ENCODE peak calls at places on chromosome 5, in nine cellular contexts. A is RWPE1, Z is HepG2, S is GM06990, E is HCT116, W is A549, X is K562, C is epithelial cell of esophagus, L is omental fat pad. K is an unnamed sample.

GRCh38 chr5:165029471-165029870 is 1524.1 kb downstream of the MAT2B start:
- DNase-seq in W (no peak), E (no peak), C (peak), S (no peak), L (no peak), Z (peak), X (no peak), A (no peak), K (peak)

GRCh38 chr5:138149530-138149929 is 10.3 kb upstream of the NME5 start:
- DNase-seq in C (peak), W (no peak), E (no peak), S (no peak), Z (no peak), A (peak), L (no peak), X (no peak), K (no peak)

GRCh38 chr5:25991639-25992038 is 1046.7 kb downstream of the CDH9 start:
- DNase-seq in S (no peak), C (no peak), E (no peak), Z (no peak), W (no peak), A (no peak), X (no peak), L (no peak), K (no peak)

GRCh38 chr5:139733698-139734491 is 61.7 kb upstream of the PSD2 start:
- DNase-seq in A (no peak), S (no peak), E (no peak), X (no peak), Z (peak), W (no peak), C (no peak), L (no peak), K (peak)

GRCh38 chr5:116374434-116374852 is 200.2 kb downstream of the SEMA6A start:
- DNase-seq in A (no peak), W (no peak), X (no peak), L (no peak), E (no peak), Z (no peak), S (no peak), C (no peak), K (no peak)

GRCh38 chr5:176188085-176188484 is 50.1 kb upstream of the SIMC1 start:
- DNase-seq in C (no peak), X (no peak), W (no peak), A (no peak), E (no peak), L (no peak), S (no peak), Z (no peak), K (no peak)

GRCh38 chr5:179530069-179530998 is 20.0 kb upstream of the RUFY1 start:
- DNase-seq in L (no peak), E (no peak), A (no peak), S (peak), W (no peak), Z (no peak), C (no peak), X (peak), K (no peak)

GRCh38 chr5:108650997-108651396 is 96.7 kb upstream of the FER start:
- DNase-seq in A (peak), X (no peak), E (no peak), W (no peak), Z (no peak), L (no peak), S (no peak), C (peak), K (no peak)

GRCh38 chr5:178313316-178313715 is 80.7 kb upstream of the PHYKPL start:
- DNase-seq in Z (no peak), X (no peak), E (no peak), A (no peak), S (no peak), L (no peak), W (no peak), C (no peak), K (no peak)

GRCh38 chr5:172114875-172115422 is 73.1 kb downstream of the STK10 start:
- DNase-seq in X (no peak), L (no peak), C (no peak), Z (no peak), S (peak), W (no peak), A (no peak), E (no peak), K (no peak)

GRCh38 chr5:98798371-98798770 is 24.9 kb downstream of the RGMB start:
- DNase-seq in S (no peak), L (no peak), A (no peak), C (no peak), Z (no peak), E (no peak), W (no peak), X (no peak), K (no peak)

GRCh38 chr5:142644640-142645361 is 41.1 kb downstream of the FGF1 start:
- DNase-seq in X (no peak), S (no peak), W (peak), E (peak), A (peak), L (peak), C (peak), Z (no peak), K (peak)

GRCh38 chr5:134122530-134122929 is 8.0 kb downstream of the TCF7 start:
- DNase-seq in X (no peak), E (no peak), S (no peak), C (no peak), L (no peak), W (no peak), Z (no peak), A (no peak), K (no peak)

GRCh38 chr5:124963236-124963929 is 216.9 kb upstream of the ZNF608 start:
- DNase-seq in C (peak), A (peak), E (no peak), L (no peak), Z (peak), S (no peak), W (no peak), X (no peak), K (peak)

GRCh38 chr5:118637947-118638670 is 350.2 kb downstream of the DTWD2 start:
- DNase-seq in C (no peak), A (no peak), Z (no peak), L (no peak), W (no peak), E (no peak), S (no peak), X (no peak), K (no peak)

GRCh38 chr5:57434227-57434640 is 48.4 kb downstream of the ACTBL2 start:
- DNase-seq in Z (no peak), W (no peak), L (no peak), C (no peak), S (no peak), E (no peak), X (no peak), A (no peak), K (peak)

GRCh38 chr5:61301345-61301744 is 30.7 kb upstream of the ZSWIM6 start:
- DNase-seq in Z (no peak), A (no peak), S (no peak), X (no peak), L (no peak), E (no peak), C (no peak), W (no peak), K (no peak)

GRCh38 chr5:145718956-145719355 is 116.2 kb downstream of the PRELID2 start:
- DNase-seq in E (peak), W (peak), C (peak), Z (peak), X (no peak), A (peak), L (no peak), S (no peak), K (peak)

GRCh38 chr5:79076819-79077218 is 7.3 kb downstream of the BHMT2 start:
- DNase-seq in L (no peak), S (no peak), W (no peak), A (no peak), X (no peak), E (no peak), C (no peak), Z (no peak), K (no peak)

GRCh38 chr5:2892601-2893000 is 141.1 kb upstream of the IRX2 start:
- DNase-seq in Z (no peak), C (no peak), S (no peak), X (no peak), E (no peak), A (no peak), L (no peak), W (no peak), K (no peak)

GRCh38 chr5:178469011-178469974 is 120.9 kb downstream of the COL23A1 start:
- DNase-seq in W (no peak), S (no peak), A (no peak), E (no peak), L (no peak), C (no peak), X (no peak), Z (no peak), K (no peak)

GRCh38 chr5:157511656-157512644 is 51.9 kb downstream of the NIPAL4 start:
- DNase-seq in C (peak), X (peak), L (peak), W (peak), Z (peak), E (peak), A (peak), S (no peak), K (peak)

GRCh38 chr5:109844695-109845094 is 155.0 kb downstream of the MAN2A1 start:
- DNase-seq in C (peak), E (no peak), X (no peak), A (no peak), W (no peak), Z (no peak), S (no peak), L (no peak), K (no peak)

GRCh38 chr5:62167651-62168050 is 138.4 kb upstream of the KIF2A start:
- DNase-seq in W (no peak), A (peak), E (no peak), Z (no peak), C (peak), X (no peak), S (no peak), L (no peak), K (no peak)

GRCh38 chr5:45279109-45279508 is 417.1 kb downstream of the HCN1 start:
- DNase-seq in S (no peak), L (no peak), X (no peak), C (no peak), W (no peak), E (peak), A (no peak), Z (peak), K (no peak)

GRCh38 chr5:131196331-131196730 is 25.6 kb downstream of the LYRM7 start:
- DNase-seq in E (no peak), C (no peak), A (no peak), W (no peak), X (no peak), L (no peak), Z (no peak), S (no peak), K (no peak)

GRCh38 chr5:128925973-128926372 is 39.3 kb upstream of the SLC27A6 start:
- DNase-seq in W (no peak), X (no peak), Z (no peak), C (no peak), S (no peak), L (no peak), A (no peak), E (no peak), K (no peak)

GRCh38 chr5:39912880-39913279 is 488.1 kb upstream of the DAB2 start:
- DNase-seq in Z (no peak), W (no peak), E (no peak), A (no peak), X (no peak), C (no peak), L (no peak), S (no peak), K (no peak)

GRCh38 chr5:178428341-178429155 is 161.6 kb downstream of the COL23A1 start:
- DNase-seq in Z (no peak), C (peak), X (no peak), A (peak), E (no peak), L (no peak), S (no peak), W (no peak), K (no peak)

GRCh38 chr5:56735845-56736641 is 79.3 kb upstream of the MAP3K1 start:
- DNase-seq in W (no peak), Z (no peak), S (peak), E (no peak), A (no peak), L (no peak), X (no peak), C (no peak), K (no peak)

GRCh38 chr5:143977891-143978448 is 166.0 kb downstream of the HMHB1 start:
- DNase-seq in E (no peak), L (no peak), S (no peak), Z (no peak), C (peak), W (no peak), A (peak), X (no peak), K (peak)

GRCh38 chr5:101679816-101680215 is 616.3 kb downstream of the SLCO4C1 start:
- DNase-seq in A (no peak), E (no peak), C (peak), Z (no peak), L (no peak), W (no peak), S (no peak), X (no peak), K (no peak)

GRCh38 chr5:72604111-72604792 is 97.0 kb upstream of the ZNF366 start:
- DNase-seq in W (no peak), X (no peak), Z (no peak), E (no peak), L (no peak), A (no peak), C (peak), S (no peak), K (no peak)

GRCh38 chr5:149228610-149229297 is 42.9 kb upstream of the AFAP1L1 start:
- DNase-seq in S (no peak), Z (peak), A (peak), L (no peak), E (peak), W (peak), C (peak), X (peak), K (peak)

GRCh38 chr5:173371400-173371799 is 43.2 kb upstream of the STC2 start:
- DNase-seq in X (no peak), C (no peak), A (no peak), W (no peak), Z (no peak), E (no peak), S (no peak), L (no peak), K (no peak)

GRCh38 chr5:169302491-169303118 is 1.7 kb upstream of the SLIT3 start:
- DNase-seq in X (peak), A (peak), C (peak), E (peak), S (no peak), L (peak), W (peak), Z (peak), K (peak)

GRCh38 chr5:134133213-134133994 is 18.9 kb downstream of the TCF7 start:
- DNase-seq in S (no peak), C (no peak), W (no peak), L (no peak), E (no peak), Z (no peak), X (no peak), A (no peak), K (no peak)

GRCh38 chr5:73370076-73370475 is 78.5 kb downstream of the FOXD1 start:
- DNase-seq in C (no peak), X (no peak), A (no peak), L (no peak), E (no peak), W (no peak), Z (no peak), S (no peak), K (no peak)

GRCh38 chr5:160970605-160971191 is 118.7 kb upstream of the ATP10B start:
- DNase-seq in E (no peak), C (peak), S (no peak), Z (no peak), X (no peak), A (no peak), W (no peak), L (no peak), K (no peak)

GRCh38 chr5:62268239-62268638 is 37.8 kb upstream of the KIF2A start:
- DNase-seq in Z (peak), W (peak), C (peak), S (no peak), E (peak), X (no peak), L (no peak), A (peak), K (peak)

GRCh38 chr5:77679791-77680190 is 41.3 kb upstream of the OTP start:
- DNase-seq in A (peak), X (no peak), Z (peak), L (no peak), C (peak), E (no peak), S (no peak), W (no peak), K (no peak)
- TF ChIP-seq CTCF in A (no peak), X (no peak), Z (no peak), L (no peak), C (no peak), E (no peak), S (no peak), W (no peak), K (no peak)

GRCh38 chr5:54514269-54514668 is 3.3 kb upstream of the SNX18 start:
- DNase-seq in L (no peak), X (no peak), A (no peak), W (no peak), C (no peak), E (peak), S (no peak), Z (peak), K (no peak)
- TF ChIP-seq CTCF in L (no peak), X (no peak), A (no peak), W (no peak), C (no peak), E (no peak), S (no peak), Z (no peak), K (no peak)

GRCh38 chr5:136039202-136039601 is 10.4 kb downstream of the TGFBI start:
- DNase-seq in Z (no peak), S (no peak), E (no peak), W (no peak), X (peak), A (no peak), L (no peak), C (no peak), K (no peak)

GRCh38 chr5:136042665-136043121 is 13.9 kb downstream of the TGFBI start:
- DNase-seq in C (no peak), E (no peak), W (no peak), Z (peak), A (no peak), X (no peak), L (no peak), S (no peak), K (no peak)

GRCh38 chr5:136042156-136042555 is 13.4 kb downstream of the TGFBI start:
- DNase-seq in L (no peak), A (no peak), C (no peak), Z (no peak), E (no peak), W (no peak), S (no peak), X (no peak), K (no peak)

GRCh38 chr5:136038635-136039034 is 9.8 kb downstream of the TGFBI start:
- DNase-seq in X (no peak), S (no peak), A (no peak), Z (no peak), C (no peak), L (no peak), E (no peak), W (no peak), K (no peak)

GRCh38 chr5:136040746-136041415 is 12.1 kb downstream of the TGFBI start:
- DNase-seq in A (no peak), L (no peak), Z (no peak), E (no peak), W (no peak), S (no peak), C (no peak), X (no peak), K (peak)
- TF ChIP-seq CTCF in A (no peak), L (no peak), Z (no peak), E (no peak), W (no peak), S (no peak), C (no peak), X (no peak), K (no peak)

DNA sequence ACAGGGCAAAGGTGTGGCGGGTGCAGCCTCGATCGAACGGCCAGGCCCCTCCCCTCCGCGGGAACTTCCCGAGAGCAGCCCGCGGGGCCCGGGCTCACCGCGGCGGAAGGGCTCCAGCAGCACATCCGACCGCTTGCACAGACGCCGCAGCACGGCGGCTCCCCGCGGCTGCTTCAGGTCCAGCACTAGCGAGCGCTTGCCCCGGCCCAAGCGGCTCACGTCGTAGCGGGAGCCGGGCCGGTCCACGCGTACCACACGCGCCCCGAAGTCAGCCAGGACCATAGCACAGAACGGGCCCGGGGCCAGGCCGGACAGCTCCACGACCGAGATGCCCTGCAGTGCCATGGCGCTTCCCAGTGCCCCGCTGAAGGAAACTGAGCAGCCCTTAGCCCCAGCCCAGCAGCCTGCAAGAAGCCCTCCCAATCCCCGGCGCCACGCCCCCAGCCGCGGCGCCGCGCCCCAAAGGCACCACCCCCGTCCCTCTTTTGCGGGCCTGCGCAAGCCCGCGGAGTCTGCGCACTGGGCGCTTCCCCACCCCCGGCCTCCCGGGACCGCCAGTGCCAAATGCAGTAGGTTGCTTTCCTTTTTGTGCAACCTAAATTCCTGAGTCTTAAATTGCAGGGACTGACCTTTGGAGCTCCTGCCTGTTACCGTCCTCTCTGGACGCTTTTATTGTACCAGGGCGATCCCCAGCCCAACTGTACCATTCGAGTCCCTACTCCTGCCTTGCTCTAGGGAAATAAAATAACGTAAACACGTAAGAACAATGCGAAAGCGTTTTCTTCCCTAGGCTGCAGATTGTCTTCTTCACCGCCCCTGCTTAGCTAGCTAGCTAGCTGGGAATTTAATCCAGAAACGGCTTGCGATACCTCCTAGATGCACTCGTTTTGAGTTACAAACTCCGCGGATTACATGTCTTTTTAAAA is at the start of gene AMACR:
- DNase-seq in C (peak), S (peak), W (peak), X (peak), Z (peak), E (peak), L (peak), A (peak), K (peak)
- TF ChIP-seq CTCF in C (no peak), S (no peak), W (no peak), X (no peak), Z (peak), E (no peak), L (no peak), A (no peak), K (no peak)

DNA sequence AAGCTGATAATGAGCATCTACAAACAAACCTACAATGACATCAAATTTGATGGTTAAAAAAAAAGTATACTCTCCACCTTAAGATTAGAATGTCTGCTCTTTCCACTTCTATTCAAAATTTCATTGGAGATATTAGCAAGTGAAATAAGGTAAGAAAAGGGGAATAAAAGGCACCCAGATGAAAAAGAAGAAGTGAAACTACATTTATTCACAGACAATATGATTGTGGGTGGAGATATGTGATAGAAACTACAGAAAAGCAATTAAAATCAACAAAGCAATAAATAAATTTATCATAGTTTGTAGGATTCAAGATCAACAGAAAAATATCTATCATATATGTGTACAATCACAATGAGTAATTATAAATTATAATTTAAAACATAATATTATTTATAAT is 395.1 kb upstream of the CCNH start:
- DNase-seq in A (no peak), W (no peak), Z (no peak), S (no peak), X (no peak), E (no peak), L (no peak), C (no peak), K (no peak)
- TF ChIP-seq CTCF in A (no peak), W (no peak), Z (no peak), S (no peak), X (no peak), E (no peak), L (no peak), C (no peak), K (no peak)

GRCh38 chr5:14870347-14871083 is 1.1 kb downstream of the ANKH start:
- DNase-seq in E (no peak), L (no peak), W (no peak), C (no peak), A (no peak), X (no peak), S (peak), Z (no peak), K (peak)
- TF ChIP-seq CTCF in E (peak), L (no peak), W (no peak), C (no peak), A (no peak), X (no peak), S (no peak), Z (no peak), K (no peak)